ENCODE peak calls at places on chromosomes 12 and 14, in eight cellular contexts. One of them, this sample, is unnamed.

GRCh38 chr12:23356927-23357708 is 592.4 kb downstream of the SOX5 start:
- DNase-seq in neural progenitor cell: no peak
- DNase-seq in lower leg skin: no peak
- DNase-seq in stromal cell of bone marrow: no peak
- DNase-seq in dorsolateral prefrontal cortex: no peak
- DNase-seq in ureter: no peak
- DNase-seq in NB4: no peak
- DNase-seq in central memory CD4-positive, alpha-beta T cell: no peak
- DNase-seq in this sample: no peak

GRCh38 chr14:59407246-59407615 is 57.9 kb downstream of the GPR135 start:
- DNase-seq in neural progenitor cell: no peak
- DNase-seq in lower leg skin: no peak
- DNase-seq in stromal cell of bone marrow: peak
- DNase-seq in dorsolateral prefrontal cortex: no peak
- DNase-seq in ureter: no peak
- DNase-seq in NB4: no peak
- DNase-seq in central memory CD4-positive, alpha-beta T cell: no peak
- DNase-seq in this sample: no peak

GRCh38 chr14:92607702-92608429 is 94.3 kb downstream of the RIN3 start:
- DNase-seq in neural progenitor cell: no peak
- DNase-seq in lower leg skin: no peak
- DNase-seq in stromal cell of bone marrow: peak
- DNase-seq in dorsolateral prefrontal cortex: no peak
- DNase-seq in ureter: no peak
- DNase-seq in NB4: no peak
- DNase-seq in central memory CD4-positive, alpha-beta T cell: no peak
- DNase-seq in this sample: no peak

GRCh38 chr14:83744901-83745300 is 1785.0 kb upstream of the FLRT2 start:
- DNase-seq in neural progenitor cell: no peak
- DNase-seq in lower leg skin: no peak
- DNase-seq in stromal cell of bone marrow: peak
- DNase-seq in dorsolateral prefrontal cortex: no peak
- DNase-seq in ureter: no peak
- DNase-seq in NB4: no peak
- DNase-seq in central memory CD4-positive, alpha-beta T cell: no peak
- DNase-seq in this sample: no peak

GRCh38 chr12:3684449-3685051 is 68.4 kb downstream of the CRACR2A start:
- DNase-seq in neural progenitor cell: peak
- DNase-seq in lower leg skin: no peak
- DNase-seq in stromal cell of bone marrow: no peak
- DNase-seq in dorsolateral prefrontal cortex: no peak
- DNase-seq in ureter: no peak
- DNase-seq in NB4: no peak
- DNase-seq in central memory CD4-positive, alpha-beta T cell: no peak
- DNase-seq in this sample: no peak

GRCh38 chr14:68255697-68256178 is 436.2 kb downstream of the RAD51B start:
- DNase-seq in neural progenitor cell: no peak
- DNase-seq in lower leg skin: no peak
- DNase-seq in stromal cell of bone marrow: no peak
- DNase-seq in dorsolateral prefrontal cortex: no peak
- DNase-seq in ureter: no peak
- DNase-seq in NB4: no peak
- DNase-seq in central memory CD4-positive, alpha-beta T cell: no peak
- DNase-seq in this sample: no peak

GRCh38 chr12:57584690-57585089 is 6.3 kb upstream of the PIP4K2C start:
- DNase-seq in neural progenitor cell: no peak
- DNase-seq in lower leg skin: no peak
- DNase-seq in stromal cell of bone marrow: no peak
- DNase-seq in dorsolateral prefrontal cortex: no peak
- DNase-seq in ureter: no peak
- DNase-seq in NB4: no peak
- DNase-seq in central memory CD4-positive, alpha-beta T cell: no peak
- DNase-seq in this sample: no peak

GRCh38 chr12:108571604-108572165 is 9.3 kb downstream of the ISCU start:
- DNase-seq in neural progenitor cell: no peak
- DNase-seq in lower leg skin: peak
- DNase-seq in stromal cell of bone marrow: no peak
- DNase-seq in dorsolateral prefrontal cortex: no peak
- DNase-seq in ureter: peak
- DNase-seq in NB4: no peak
- DNase-seq in central memory CD4-positive, alpha-beta T cell: no peak
- DNase-seq in this sample: no peak

GRCh38 chr14:99042376-99043257 is 229.4 kb downstream of the BCL11B start:
- DNase-seq in neural progenitor cell: no peak
- DNase-seq in lower leg skin: peak
- DNase-seq in stromal cell of bone marrow: no peak
- DNase-seq in dorsolateral prefrontal cortex: no peak
- DNase-seq in ureter: no peak
- DNase-seq in NB4: no peak
- DNase-seq in central memory CD4-positive, alpha-beta T cell: no peak
- DNase-seq in this sample: no peak

GRCh38 chr12:105409881-105410471 is 79.5 kb downstream of the C12orf75 start:
- DNase-seq in neural progenitor cell: no peak
- DNase-seq in lower leg skin: peak
- DNase-seq in stromal cell of bone marrow: peak
- DNase-seq in dorsolateral prefrontal cortex: no peak
- DNase-seq in ureter: peak
- DNase-seq in NB4: peak
- DNase-seq in central memory CD4-positive, alpha-beta T cell: no peak
- DNase-seq in this sample: no peak

GRCh38 chr14:104321151-104322130 is 183.1 kb downstream of the KIF26A start:
- DNase-seq in neural progenitor cell: no peak
- DNase-seq in lower leg skin: peak
- DNase-seq in stromal cell of bone marrow: no peak
- DNase-seq in dorsolateral prefrontal cortex: no peak
- DNase-seq in ureter: peak
- DNase-seq in NB4: no peak
- DNase-seq in central memory CD4-positive, alpha-beta T cell: no peak
- DNase-seq in this sample: peak

GRCh38 chr12:47825239-47825639 is 5.5 kb upstream of the HDAC7 start:
- DNase-seq in neural progenitor cell: no peak
- DNase-seq in lower leg skin: peak
- DNase-seq in stromal cell of bone marrow: no peak
- DNase-seq in dorsolateral prefrontal cortex: no peak
- DNase-seq in ureter: no peak
- DNase-seq in NB4: no peak
- DNase-seq in central memory CD4-positive, alpha-beta T cell: no peak
- DNase-seq in this sample: peak

GRCh38 chr14:40218282-40218941 is 786.2 kb upstream of the FBXO33 start:
- DNase-seq in neural progenitor cell: no peak
- DNase-seq in lower leg skin: no peak
- DNase-seq in stromal cell of bone marrow: no peak
- DNase-seq in dorsolateral prefrontal cortex: no peak
- DNase-seq in ureter: no peak
- DNase-seq in NB4: peak
- DNase-seq in central memory CD4-positive, alpha-beta T cell: no peak
- DNase-seq in this sample: no peak

GRCh38 chr14:36859119-36859518 is 197.5 kb downstream of the PAX9 start:
- DNase-seq in neural progenitor cell: no peak
- DNase-seq in lower leg skin: no peak
- DNase-seq in stromal cell of bone marrow: no peak
- DNase-seq in dorsolateral prefrontal cortex: no peak
- DNase-seq in ureter: no peak
- DNase-seq in NB4: no peak
- DNase-seq in central memory CD4-positive, alpha-beta T cell: no peak
- DNase-seq in this sample: no peak

GRCh38 chr12:53538209-53538689 is 31.0 kb upstream of the NPFF start:
- DNase-seq in neural progenitor cell: no peak
- DNase-seq in lower leg skin: no peak
- DNase-seq in stromal cell of bone marrow: no peak
- DNase-seq in dorsolateral prefrontal cortex: no peak
- DNase-seq in ureter: peak
- DNase-seq in NB4: peak
- DNase-seq in central memory CD4-positive, alpha-beta T cell: no peak
- DNase-seq in this sample: no peak

GRCh38 chr12:127559349-127560040 is 707.5 kb upstream of the TMEM132C start:
- DNase-seq in neural progenitor cell: peak
- DNase-seq in lower leg skin: no peak
- DNase-seq in stromal cell of bone marrow: peak
- DNase-seq in dorsolateral prefrontal cortex: no peak
- DNase-seq in ureter: peak
- DNase-seq in NB4: peak
- DNase-seq in central memory CD4-positive, alpha-beta T cell: peak
- DNase-seq in this sample: no peak

GRCh38 chr12:107632246-107632645 is 53.4 kb upstream of the PWP1 start:
- DNase-seq in neural progenitor cell: no peak
- DNase-seq in lower leg skin: no peak
- DNase-seq in stromal cell of bone marrow: no peak
- DNase-seq in dorsolateral prefrontal cortex: no peak
- DNase-seq in ureter: no peak
- DNase-seq in NB4: peak
- DNase-seq in central memory CD4-positive, alpha-beta T cell: no peak
- DNase-seq in this sample: no peak

GRCh38 chr14:69005432-69006148 is 26.5 kb upstream of the ACTN1 start:
- DNase-seq in neural progenitor cell: peak
- DNase-seq in lower leg skin: peak
- DNase-seq in stromal cell of bone marrow: peak
- DNase-seq in dorsolateral prefrontal cortex: no peak
- DNase-seq in ureter: peak
- DNase-seq in NB4: peak
- DNase-seq in central memory CD4-positive, alpha-beta T cell: no peak
- DNase-seq in this sample: peak

GRCh38 chr12:120639771-120640721 is at the start of gene CABP1:
- DNase-seq in neural progenitor cell: peak
- DNase-seq in lower leg skin: no peak
- DNase-seq in stromal cell of bone marrow: no peak
- DNase-seq in dorsolateral prefrontal cortex: peak
- DNase-seq in ureter: no peak
- DNase-seq in NB4: peak
- DNase-seq in central memory CD4-positive, alpha-beta T cell: peak
- DNase-seq in this sample: no peak

GRCh38 chr12:27272375-27273028 is 28.4 kb downstream of the STK38L start:
- DNase-seq in neural progenitor cell: no peak
- DNase-seq in lower leg skin: no peak
- DNase-seq in stromal cell of bone marrow: no peak
- DNase-seq in dorsolateral prefrontal cortex: no peak
- DNase-seq in ureter: no peak
- DNase-seq in NB4: no peak
- DNase-seq in central memory CD4-positive, alpha-beta T cell: no peak
- DNase-seq in this sample: no peak

GRCh38 chr12:10268037-10268436 is 39.6 kb upstream of the KLRD1 start:
- DNase-seq in neural progenitor cell: no peak
- DNase-seq in lower leg skin: no peak
- DNase-seq in stromal cell of bone marrow: no peak
- DNase-seq in dorsolateral prefrontal cortex: no peak
- DNase-seq in ureter: no peak
- DNase-seq in NB4: no peak
- DNase-seq in central memory CD4-positive, alpha-beta T cell: no peak
- DNase-seq in this sample: no peak

GRCh38 chr12:123063535-123063934 is 83.1 kb downstream of the ARL6IP4 start:
- DNase-seq in neural progenitor cell: peak
- DNase-seq in lower leg skin: no peak
- DNase-seq in stromal cell of bone marrow: no peak
- DNase-seq in dorsolateral prefrontal cortex: no peak
- DNase-seq in ureter: no peak
- DNase-seq in NB4: peak
- DNase-seq in central memory CD4-positive, alpha-beta T cell: no peak
- DNase-seq in this sample: no peak

GRCh38 chr12:58479403-58479802 is 440.9 kb downstream of the LRIG3 start:
- DNase-seq in neural progenitor cell: no peak
- DNase-seq in lower leg skin: no peak
- DNase-seq in stromal cell of bone marrow: no peak
- DNase-seq in dorsolateral prefrontal cortex: no peak
- DNase-seq in ureter: no peak
- DNase-seq in NB4: no peak
- DNase-seq in central memory CD4-positive, alpha-beta T cell: no peak
- DNase-seq in this sample: no peak

GRCh38 chr12:65557425-65558167 is 266.7 kb upstream of the HMGA2 start:
- DNase-seq in neural progenitor cell: no peak
- DNase-seq in lower leg skin: no peak
- DNase-seq in stromal cell of bone marrow: no peak
- DNase-seq in dorsolateral prefrontal cortex: no peak
- DNase-seq in ureter: no peak
- DNase-seq in NB4: no peak
- DNase-seq in central memory CD4-positive, alpha-beta T cell: no peak
- DNase-seq in this sample: no peak

GRCh38 chr14:27384124-27384523 is 786.3 kb upstream of the NOVA1 start:
- DNase-seq in neural progenitor cell: no peak
- DNase-seq in lower leg skin: no peak
- DNase-seq in stromal cell of bone marrow: no peak
- DNase-seq in dorsolateral prefrontal cortex: no peak
- DNase-seq in ureter: no peak
- DNase-seq in NB4: no peak
- DNase-seq in central memory CD4-positive, alpha-beta T cell: no peak
- DNase-seq in this sample: no peak

GRCh38 chr12:52010152-52010622 is 3.4 kb downstream of the TAMALIN start:
- DNase-seq in neural progenitor cell: peak
- DNase-seq in lower leg skin: peak
- DNase-seq in stromal cell of bone marrow: peak
- DNase-seq in dorsolateral prefrontal cortex: peak
- DNase-seq in ureter: peak
- DNase-seq in NB4: peak
- DNase-seq in central memory CD4-positive, alpha-beta T cell: no peak
- DNase-seq in this sample: no peak

GRCh38 chr12:28308891-28309290 is 118.6 kb downstream of the CCDC91 start:
- DNase-seq in neural progenitor cell: no peak
- DNase-seq in lower leg skin: no peak
- DNase-seq in stromal cell of bone marrow: no peak
- DNase-seq in dorsolateral prefrontal cortex: no peak
- DNase-seq in ureter: no peak
- DNase-seq in NB4: no peak
- DNase-seq in central memory CD4-positive, alpha-beta T cell: no peak
- DNase-seq in this sample: no peak

GRCh38 chr14:52049721-52050588 is 18.9 kb downstream of the NID2 start:
- DNase-seq in neural progenitor cell: no peak
- DNase-seq in lower leg skin: no peak
- DNase-seq in stromal cell of bone marrow: no peak
- DNase-seq in dorsolateral prefrontal cortex: no peak
- DNase-seq in ureter: no peak
- DNase-seq in NB4: no peak
- DNase-seq in central memory CD4-positive, alpha-beta T cell: no peak
- DNase-seq in this sample: no peak

GRCh38 chr12:112900298-112901145 is 6.2 kb upstream of the OAS1 start:
- DNase-seq in neural progenitor cell: peak
- DNase-seq in lower leg skin: no peak
- DNase-seq in stromal cell of bone marrow: peak
- DNase-seq in dorsolateral prefrontal cortex: no peak
- DNase-seq in ureter: no peak
- DNase-seq in NB4: peak
- DNase-seq in central memory CD4-positive, alpha-beta T cell: peak
- DNase-seq in this sample: no peak

GRCh38 chr14:24315243-24315806 is 4.0 kb downstream of the LTB4R start:
- DNase-seq in neural progenitor cell: no peak
- DNase-seq in lower leg skin: no peak
- DNase-seq in stromal cell of bone marrow: no peak
- DNase-seq in dorsolateral prefrontal cortex: no peak
- DNase-seq in ureter: no peak
- DNase-seq in NB4: no peak
- DNase-seq in central memory CD4-positive, alpha-beta T cell: no peak
- DNase-seq in this sample: no peak

GRCh38 chr14:88951370-88951769 is 126.9 kb downstream of the TTC8 start:
- DNase-seq in neural progenitor cell: no peak
- DNase-seq in lower leg skin: no peak
- DNase-seq in stromal cell of bone marrow: no peak
- DNase-seq in dorsolateral prefrontal cortex: no peak
- DNase-seq in ureter: no peak
- DNase-seq in NB4: no peak
- DNase-seq in central memory CD4-positive, alpha-beta T cell: no peak
- DNase-seq in this sample: no peak

GRCh38 chr12:33588082-33588712 is 148.6 kb upstream of the SYT10 start:
- DNase-seq in neural progenitor cell: peak
- DNase-seq in lower leg skin: no peak
- DNase-seq in stromal cell of bone marrow: peak
- DNase-seq in dorsolateral prefrontal cortex: no peak
- DNase-seq in ureter: peak
- DNase-seq in NB4: peak
- DNase-seq in central memory CD4-positive, alpha-beta T cell: no peak
- DNase-seq in this sample: no peak

GRCh38 chr14:34711169-34711568 is 3.2 kb downstream of the CFL2 start:
- DNase-seq in neural progenitor cell: no peak
- DNase-seq in lower leg skin: no peak
- DNase-seq in stromal cell of bone marrow: peak
- DNase-seq in dorsolateral prefrontal cortex: no peak
- DNase-seq in ureter: no peak
- DNase-seq in NB4: no peak
- DNase-seq in central memory CD4-positive, alpha-beta T cell: no peak
- DNase-seq in this sample: no peak

GRCh38 chr12:101966496-101966895 is 89.1 kb downstream of the DRAM1 start:
- DNase-seq in neural progenitor cell: no peak
- DNase-seq in lower leg skin: no peak
- DNase-seq in stromal cell of bone marrow: no peak
- DNase-seq in dorsolateral prefrontal cortex: no peak
- DNase-seq in ureter: no peak
- DNase-seq in NB4: no peak
- DNase-seq in central memory CD4-positive, alpha-beta T cell: no peak
- DNase-seq in this sample: no peak